ENCODE peak calls at places on chromosome 20, in ten cellular contexts. C is progenitor cell of endocrine pancreas; V is GM13976; K is BJ; U is left ventricle myocardium inferior; L is foreskin keratinocyte; J is tibial nerve; A is CD4-positive, alpha-beta T cell; M is neural crest cell; Q is Peyer's patch. I is an unnamed sample.

GRCh38 chr20:57258055-57258454 is 8.4 kb downstream of the BMP7 start:
- DNase-seq in C (no peak), V (no peak), K (no peak), U (no peak), L (no peak), J (no peak), A (no peak), M (no peak), Q (no peak), I (no peak)

GRCh38 chr20:63695419-63696310 is 787 bp upstream of the TNFRSF6B start:
- DNase-seq in C (no peak), V (no peak), K (no peak), U (peak; percentile 81), L (no peak), J (no peak), A (no peak), M (no peak), Q (peak; percentile 51), I (no peak)

GRCh38 chr20:64232794-64233193 is 22.8 kb upstream of the PCMTD2 start:
- DNase-seq in C (no peak), V (no peak), K (no peak), U (peak; percentile 52), L (no peak), J (no peak), A (no peak), M (no peak), Q (no peak), I (no peak)

GRCh38 chr20:53244711-53245110 is 272.6 kb downstream of the TSHZ2 start:
- DNase-seq in C (no peak), V (no peak), K (no peak), U (no peak), L (no peak), J (no peak), A (no peak), M (no peak), Q (no peak), I (no peak)

GRCh38 chr20:40493071-40493470 is 196.0 kb downstream of the MAFB start:
- DNase-seq in C (no peak), V (no peak), K (no peak), U (peak; percentile 49), L (no peak), J (peak; percentile 60), A (no peak), M (no peak), Q (no peak), I (peak; percentile 48)

GRCh38 chr20:63160641-63161175 is 55.2 kb downstream of the YTHDF1 start:
- DNase-seq in C (no peak), V (no peak), K (no peak), U (no peak), L (no peak), J (no peak), A (no peak), M (no peak), Q (no peak), I (no peak)

GRCh38 chr20:62236674-62236996 is 1.7 kb upstream of the OSBPL2 start:
- DNase-seq in C (no peak), V (no peak), K (no peak), U (no peak), L (no peak), J (no peak), A (no peak), M (peak; percentile 53), Q (no peak), I (no peak)

GRCh38 chr20:46458891-46459750 is 52.7 kb upstream of the ELMO2 start:
- DNase-seq in C (peak; percentile 80), V (no peak), K (no peak), U (peak; percentile 21), L (no peak), J (no peak), A (no peak), M (peak; percentile 71), Q (no peak), I (no peak)

GRCh38 chr20:43922614-43923013 is 8.0 kb downstream of the TOX2 start:
- DNase-seq in C (no peak), V (no peak), K (no peak), U (no peak), L (no peak), J (no peak), A (no peak), M (no peak), Q (no peak), I (no peak)

GRCh38 chr20:56433221-56433879 is 21.3 kb downstream of the CASS4 start:
- DNase-seq in C (no peak), V (no peak), K (no peak), U (no peak), L (no peak), J (no peak), A (no peak), M (no peak), Q (no peak), I (no peak)

GRCh38 chr20:5821627-5822215 is 71.5 kb downstream of the SHLD1 start:
- DNase-seq in C (no peak), V (no peak), K (no peak), U (no peak), L (no peak), J (no peak), A (no peak), M (no peak), Q (no peak), I (no peak)

DNA sequence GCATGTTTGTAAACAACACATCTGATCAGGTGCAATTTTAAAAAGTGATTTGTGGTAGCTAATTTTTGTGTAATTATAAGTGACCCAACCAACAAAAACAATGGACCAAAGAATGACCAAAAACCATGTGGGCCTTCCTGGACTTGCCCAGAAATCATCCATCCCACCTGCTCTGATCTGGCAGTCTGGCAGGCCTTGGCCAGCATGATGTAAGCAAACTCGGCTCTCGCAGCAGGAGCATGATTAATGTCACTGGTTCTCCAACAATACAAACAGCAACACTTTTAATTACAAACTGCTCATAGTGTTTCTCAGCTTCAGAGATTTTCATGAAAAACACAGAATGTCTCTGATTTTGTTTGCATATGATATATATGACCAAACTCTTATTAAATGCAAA is 16.1 kb downstream of the TP53INP2 start:
- DNase-seq in C (no peak), V (no peak), K (no peak), U (no peak), L (no peak), J (no peak), A (no peak), M (no peak), Q (no peak), I (no peak)
- TF ChIP-seq CTCF in C (no peak), V (no peak), K (no peak), U (no peak), L (no peak), J (no peak), A (no peak), M (no peak), Q (no peak), I (no peak)

DNA sequence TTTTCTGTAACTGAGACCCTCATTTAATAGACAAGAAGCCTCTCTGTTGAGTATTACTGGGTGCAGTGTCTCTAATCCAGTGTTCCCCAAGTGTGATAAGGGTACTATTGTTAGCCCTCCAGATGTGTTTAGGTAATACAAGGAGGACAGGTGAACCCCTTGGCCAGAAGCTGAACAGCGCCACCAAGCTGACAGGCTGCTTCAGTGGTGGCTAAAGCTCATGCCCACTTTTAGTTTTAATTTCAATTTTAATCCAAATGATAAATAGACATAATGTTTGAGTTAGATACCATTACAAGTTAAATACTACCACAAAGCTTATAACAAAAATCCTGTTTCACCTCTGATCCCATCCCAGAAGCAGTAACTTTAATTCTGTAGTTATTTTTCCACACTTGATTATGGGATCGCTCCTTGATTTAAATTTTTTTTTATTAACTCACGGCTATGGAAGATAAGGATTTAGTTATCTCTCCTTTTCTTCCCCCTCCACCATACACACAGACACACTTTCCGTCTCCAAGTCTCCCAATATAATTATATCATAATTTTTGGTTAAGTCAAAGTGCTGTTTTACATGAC is 8.3 kb upstream of the STK35 start:
- DNase-seq in C (peak; percentile 19), V (peak; percentile 38), K (no peak), U (no peak), L (no peak), J (no peak), A (peak; percentile 10), M (no peak), Q (peak; percentile 61), I (no peak)
- TF ChIP-seq CTCF in C (peak; percentile 82), V (peak; percentile 32), K (peak; percentile 46), U (peak; percentile 46), L (peak; percentile 78), J (peak; percentile 21), A (no peak), M (peak; percentile 64), Q (peak; percentile 58), I (peak; percentile 35)

GRCh38 chr20:11772226-11772730 is 145.4 kb upstream of the BTBD3 start:
- DNase-seq in C (no peak), V (no peak), K (no peak), U (no peak), L (no peak), J (no peak), A (no peak), M (no peak), Q (no peak), I (no peak)

GRCh38 chr20:11780765-11781369 is 136.8 kb upstream of the BTBD3 start:
- DNase-seq in C (no peak), V (no peak), K (no peak), U (no peak), L (no peak), J (no peak), A (no peak), M (no peak), Q (no peak), I (no peak)

GRCh38 chr20:11777861-11778570 is 139.7 kb upstream of the BTBD3 start:
- DNase-seq in C (no peak), V (no peak), K (peak; percentile 42), U (no peak), L (no peak), J (no peak), A (no peak), M (no peak), Q (no peak), I (no peak)

GRCh38 chr20:11777387-11777786 is 140.3 kb upstream of the BTBD3 start:
- DNase-seq in C (no peak), V (no peak), K (no peak), U (no peak), L (no peak), J (no peak), A (no peak), M (no peak), Q (no peak), I (no peak)

GRCh38 chr20:11776687-11777086 is 141.0 kb upstream of the BTBD3 start:
- DNase-seq in C (no peak), V (no peak), K (no peak), U (no peak), L (no peak), J (no peak), A (no peak), M (no peak), Q (no peak), I (no peak)
- TF ChIP-seq CTCF in C (no peak), V (no peak), K (no peak), U (no peak), L (no peak), J (no peak), A (no peak), M (no peak), Q (no peak), I (no peak)

DNA sequence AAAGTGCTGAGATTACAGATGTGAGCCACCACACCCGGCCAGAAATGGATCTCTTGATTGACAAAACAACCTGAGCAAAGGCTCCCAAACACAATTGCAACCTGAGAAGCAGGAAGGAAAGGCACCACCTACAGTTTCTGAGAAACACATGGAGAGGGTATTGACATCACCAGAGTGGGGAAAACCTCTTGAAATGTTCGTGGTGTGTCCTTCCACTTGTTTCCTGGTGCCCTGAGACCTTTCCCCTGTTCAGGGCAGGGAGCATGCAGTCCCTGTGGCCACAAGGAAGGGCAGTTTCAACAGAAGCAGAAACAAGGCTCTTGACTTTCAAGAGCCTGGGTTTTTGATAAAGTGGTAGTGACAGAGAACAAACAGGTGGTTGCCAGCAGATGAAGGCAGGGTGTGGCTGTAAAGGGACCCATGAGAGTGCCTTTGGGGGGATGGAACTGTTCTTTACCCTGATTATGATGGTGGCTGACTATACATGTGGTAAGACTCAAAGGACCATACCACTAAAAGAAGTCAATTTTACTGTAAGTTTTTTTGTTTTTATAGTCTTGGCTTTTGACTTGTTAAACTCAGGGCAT is 3.2 kb upstream of the BPIFA1 start:
- DNase-seq in C (no peak), V (no peak), K (no peak), U (no peak), L (no peak), J (no peak), A (no peak), M (no peak), Q (no peak), I (no peak)
- TF ChIP-seq CTCF in C (no peak), V (no peak), K (no peak), U (no peak), L (no peak), J (no peak), A (no peak), M (no peak), Q (no peak), I (no peak)

I was measured in AG09319.